ENCODE peak calls at places on chromosomes 7 and 10, in seven cellular contexts. O, I, K, R, H, Z and F are unnamed samples.

GRCh38 chr7:44068054-44068453 is 2.7 kb upstream of the PGAM2 start:
- DNase-seq in O (no peak), I (no peak), K (no peak), R (peak; percentile 35), H (peak; percentile 17), Z (peak; percentile 69), F (peak; percentile 30)

GRCh38 chr7:32034052-32034451 is 36.2 kb downstream of the PDE1C start:
- DNase-seq in O (no peak), I (no peak), K (no peak), R (no peak), H (no peak), Z (no peak), F (no peak)

GRCh38 chr7:31437466-31437865 is 76.4 kb upstream of the ITPRID1 start:
- DNase-seq in O (no peak), I (no peak), K (no peak), R (no peak), H (no peak), Z (no peak), F (no peak)

GRCh38 chr10:12510566-12510965 is 161.2 kb downstream of the CAMK1D start:
- DNase-seq in O (no peak), I (no peak), K (no peak), R (no peak), H (no peak), Z (no peak), F (no peak)

GRCh38 chr7:80481196-80481884 is 30.5 kb downstream of the GNAT3 start:
- DNase-seq in O (no peak), I (no peak), K (no peak), R (peak; percentile 13), H (no peak), Z (no peak), F (peak; percentile 65)

GRCh38 chr7:43640679-43641078 is 57.8 kb downstream of the STK17A start:
- DNase-seq in O (no peak), I (no peak), K (no peak), R (no peak), H (no peak), Z (no peak), F (no peak)

GRCh38 chr7:83708531-83708930 is 59.6 kb upstream of the SEMA3E start:
- DNase-seq in O (no peak), I (no peak), K (no peak), R (no peak), H (no peak), Z (no peak), F (no peak)

GRCh38 chr10:23095404-23095965 is at the start of gene MSRB2:
- DNase-seq in O (peak; percentile 93), I (peak; percentile 90), K (peak; percentile 87), R (peak; percentile 96), H (peak; percentile 95), Z (peak; percentile 94), F (peak; percentile 92)

GRCh38 chr7:11212080-11212711 is 238.5 kb downstream of the PHF14 start:
- DNase-seq in O (peak; percentile 80), I (peak; percentile 66), K (peak; percentile 69), R (peak; percentile 80), H (no peak), Z (no peak), F (no peak)

GRCh38 chr7:4076701-4077294 is 605.3 kb upstream of the FOXK1 start:
- DNase-seq in O (no peak), I (no peak), K (no peak), R (no peak), H (no peak), Z (peak; percentile 54), F (no peak)

GRCh38 chr10:113290137-113290536 is 262.7 kb upstream of the HABP2 start:
- DNase-seq in O (no peak), I (no peak), K (no peak), R (no peak), H (no peak), Z (no peak), F (no peak)

GRCh38 chr10:52539463-52539862 is 225.4 kb downstream of the DKK1 start:
- DNase-seq in O (no peak), I (no peak), K (no peak), R (peak; percentile 31), H (no peak), Z (no peak), F (no peak)

GRCh38 chr7:25952277-25953057 is 199.5 kb upstream of the NFE2L3 start:
- DNase-seq in O (no peak), I (no peak), K (no peak), R (no peak), H (peak; percentile 76), Z (no peak), F (no peak)

GRCh38 chr7:102431617-102432298 is 1.6 kb upstream of the ORAI2 start:
- DNase-seq in O (peak; percentile 19), I (peak; percentile 88), K (peak; percentile 84), R (no peak), H (no peak), Z (peak; percentile 86), F (no peak)

GRCh38 chr10:70619271-70620019 is 16.9 kb upstream of the PRF1 start:
- DNase-seq in O (no peak), I (no peak), K (no peak), R (peak; percentile 66), H (no peak), Z (no peak), F (no peak)

GRCh38 chr10:37146443-37146842 is 21.0 kb downstream of the ANKRD30A start:
- DNase-seq in O (no peak), I (no peak), K (no peak), R (no peak), H (no peak), Z (no peak), F (no peak)

GRCh38 chr10:127945335-127945734 is 38.4 kb downstream of the PTPRE start:
- DNase-seq in O (no peak), I (no peak), K (peak; percentile 48), R (peak; percentile 78), H (no peak), Z (no peak), F (peak; percentile 79)

GRCh38 chr10:123795846-123796590 is 95.6 kb downstream of the CPXM2 start:
- DNase-seq in O (no peak), I (no peak), K (no peak), R (no peak), H (no peak), Z (no peak), F (no peak)
- H3K9me3 ChIP-seq in O (no peaks in the 10 kb centered on the region), I (no peaks in the 10 kb centered on the region), K (no peaks in the 10 kb centered on the region), R (no peaks in the 10 kb centered on the region), H (no peaks in the 10 kb centered on the region), Z (peaks cover 8% of the 10 kb centered on the region), F (no peaks in the 10 kb centered on the region)

DNA sequence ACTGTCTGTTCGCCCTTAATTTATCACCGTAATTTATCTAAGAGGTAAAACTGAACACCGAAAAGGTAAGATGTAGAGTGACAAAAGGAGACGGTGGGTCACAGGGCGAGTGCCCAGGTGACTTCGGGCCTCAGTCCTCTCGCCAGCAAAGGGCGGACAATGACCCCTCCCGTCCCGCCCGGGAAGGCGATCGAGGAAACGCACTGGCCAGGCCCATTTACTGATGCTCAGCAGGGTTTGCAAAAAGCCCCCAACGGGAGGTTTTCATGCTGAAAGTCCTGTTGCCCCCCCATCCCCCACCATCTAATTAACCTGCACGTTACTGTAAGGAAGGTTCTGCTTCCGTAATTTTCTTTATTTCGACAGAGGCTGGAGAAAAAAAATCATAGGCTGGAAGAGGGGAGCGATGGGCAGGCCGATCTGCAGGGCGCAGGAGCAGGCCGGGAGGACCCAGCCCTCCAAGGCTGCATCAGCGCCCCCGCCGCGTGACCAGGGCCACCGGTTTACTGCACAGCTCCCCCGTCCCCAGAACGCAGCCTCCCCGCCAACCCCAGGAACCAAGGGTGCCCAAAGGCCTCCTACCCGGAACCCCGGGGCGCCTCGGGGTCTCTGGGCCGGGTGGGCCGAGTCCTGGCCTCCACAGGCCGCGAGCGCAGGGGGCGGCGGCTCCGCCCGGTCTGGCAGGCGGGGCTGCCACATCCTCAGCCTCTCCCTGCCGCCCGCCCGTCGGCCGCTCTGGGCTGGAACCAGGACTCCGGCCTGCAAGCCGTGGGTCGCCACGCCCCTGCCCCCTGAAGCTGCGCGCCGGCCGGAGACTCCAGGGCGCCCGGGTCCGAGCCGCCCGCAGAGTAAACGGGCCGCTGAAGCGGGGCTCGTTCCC is 637 bp downstream of the OAT start:
- DNase-seq in O (peak; percentile 74), I (peak; percentile 44), K (peak; percentile 35), R (peak; percentile 87), H (peak; percentile 59), Z (peak; percentile 93), F (peak; percentile 59)
- H3K27ac ChIP-seq in O (peak overlapping the region; percentile 61), I (no peak overlapping the region), K (no peak overlapping the region), R (peak overlapping the region; percentile 90), H (peak overlapping the region; percentile 87), Z (peak overlapping the region; percentile 71), F (peak overlapping the region; percentile 47)

GRCh38 chr7:121286742-121287699 is 41.8 kb upstream of the WNT16 start:
- DNase-seq in O (no peak), I (no peak), K (peak; percentile 8), R (peak; percentile 50), H (no peak), Z (no peak), F (no peak)

GRCh38 chr7:121288894-121289293 is 39.9 kb upstream of the WNT16 start:
- DNase-seq in O (no peak), I (no peak), K (no peak), R (peak; percentile 72), H (no peak), Z (no peak), F (no peak)

GRCh38 chr7:121282129-121282528 is 46.7 kb upstream of the WNT16 start:
- DNase-seq in O (no peak), I (no peak), K (no peak), R (no peak), H (no peak), Z (no peak), F (no peak)

GRCh38 chr7:121285066-121285667 is 43.6 kb upstream of the WNT16 start:
- DNase-seq in O (no peak), I (no peak), K (no peak), R (no peak), H (no peak), Z (no peak), F (no peak)

DNA sequence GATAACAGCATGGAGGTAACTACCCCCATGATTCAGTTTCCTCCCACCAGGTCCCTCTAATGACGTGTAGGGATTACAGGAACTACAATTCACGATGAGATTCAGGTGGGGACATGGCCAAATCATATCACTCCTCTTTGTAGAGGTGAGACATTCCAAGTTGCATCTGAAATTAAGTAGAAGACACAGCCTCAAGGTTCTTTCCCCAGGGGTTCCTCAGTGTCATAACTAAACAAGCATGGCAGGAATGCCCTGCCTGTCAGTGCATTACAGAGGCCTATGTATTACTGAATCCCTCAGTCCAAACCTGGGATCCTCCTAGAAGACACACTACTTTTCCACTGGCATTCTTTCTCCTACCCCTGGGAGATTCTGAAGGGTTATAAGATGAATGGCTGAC is 42.6 kb upstream of the WNT16 start:
- DNase-seq in O (no peak), I (no peak), K (no peak), R (no peak), H (no peak), Z (no peak), F (no peak)
- H3K9me3 ChIP-seq in O (no peaks in the 10 kb centered on the region), I (no peaks in the 10 kb centered on the region), K (peaks cover 5% of the 10 kb centered on the region), R (no peaks in the 10 kb centered on the region), H (no peaks in the 10 kb centered on the region), Z (peaks cover 46% of the 10 kb centered on the region), F (peaks cover 4% of the 10 kb centered on the region)

DNA sequence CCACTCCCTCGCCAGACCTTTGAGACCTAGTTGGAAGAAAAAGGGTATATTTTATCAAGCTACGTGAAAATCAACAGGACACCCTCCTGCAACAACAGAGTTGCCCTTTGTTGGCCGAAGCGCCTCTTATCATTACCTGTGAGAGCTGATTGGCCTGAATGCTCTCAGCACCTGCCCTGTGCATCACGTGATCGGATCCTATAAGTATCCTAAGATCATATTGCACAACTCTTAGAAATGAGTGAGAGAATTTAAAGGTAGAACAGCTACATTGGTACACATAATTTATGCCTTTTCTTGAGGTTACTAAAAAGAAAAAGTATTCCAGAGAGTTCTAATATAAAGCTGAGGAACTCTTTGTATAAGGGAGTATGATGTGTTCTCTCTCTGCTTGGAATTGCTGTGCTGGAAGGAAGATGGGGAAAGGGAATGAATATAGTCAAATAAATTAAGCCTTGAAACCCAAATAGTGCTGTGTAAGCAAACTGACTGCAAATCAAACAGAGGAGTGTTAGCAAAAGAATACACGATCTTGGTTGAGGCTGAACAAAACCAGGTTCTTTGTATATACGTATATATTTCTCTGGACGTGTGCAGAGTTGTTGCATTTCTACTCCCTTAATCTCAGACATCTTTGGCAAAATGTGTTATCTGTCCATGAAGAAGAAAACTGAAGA is 69.3 kb downstream of the LRRC4 start:
- DNase-seq in O (no peak), I (no peak), K (no peak), R (no peak), H (no peak), Z (no peak), F (no peak)
- H3K27ac ChIP-seq in O (no peak overlapping the region), I (no peak overlapping the region), K (no peak overlapping the region), R (no peak overlapping the region), H (no peak overlapping the region), Z (no peak overlapping the region), F (no peak overlapping the region)